ENCODE peak calls at places on chromosomes 11 and 22, in nine cellular contexts. A, D, O, H, G, U, S, M and B are unnamed samples.

GRCh38 chr11:8259316-8259995 is 4.2 kb downstream of the LMO1 start:
- DNase-seq in H (no peak), M (no peak), A (no peak), S (no peak), O (no peak), U (no peak), D (no peak), G (no peak), B (peak; percentile 19)

GRCh38 chr11:119501777-119502405 is 78.9 kb upstream of the THY1 start:
- DNase-seq in A (no peak), U (no peak), H (no peak), S (no peak), M (no peak), G (no peak), O (no peak), D (no peak), B (no peak)

GRCh38 chr11:10490398-10491232 is 35.6 kb downstream of the AMPD3 start:
- DNase-seq in D (no peak), A (no peak), S (no peak), M (peak; percentile 90), H (peak; percentile 98), G (no peak), U (no peak), O (no peak), B (peak; percentile 68)

GRCh38 chr11:116219171-116219635 is 553.6 kb downstream of the BUD13 start:
- DNase-seq in G (peak; percentile 43), D (no peak), H (no peak), S (no peak), U (no peak), M (no peak), A (no peak), O (peak; percentile 63), B (no peak)

GRCh38 chr11:64859542-64860414 is 15.3 kb upstream of the CDC42BPG start:
- DNase-seq in H (no peak), M (no peak), U (no peak), O (no peak), G (no peak), S (peak; percentile 42), A (no peak), D (peak; percentile 44), B (no peak)

GRCh38 chr22:37185646-37186227 is 2.3 kb downstream of the C1QTNF6 start:
- DNase-seq in D (no peak), U (no peak), G (no peak), H (no peak), O (no peak), A (no peak), M (no peak), S (no peak), B (no peak)

GRCh38 chr11:74634537-74634936 is 42.2 kb downstream of the POLD3 start:
- DNase-seq in A (no peak), G (no peak), M (peak; percentile 52), H (no peak), U (no peak), D (no peak), O (peak; percentile 9), S (no peak), B (no peak)

GRCh38 chr11:57735655-57736298 is 5.5 kb upstream of the SELENOH start:
- DNase-seq in U (no peak), M (no peak), D (no peak), G (no peak), O (no peak), S (no peak), A (no peak), H (no peak), B (no peak)

GRCh38 chr11:1283091-1283511 is 26.3 kb downstream of the TOLLIP start:
- DNase-seq in D (no peak), M (no peak), S (no peak), G (no peak), U (no peak), H (no peak), O (no peak), A (no peak), B (no peak)

GRCh38 chr11:94583885-94584500 is 16.8 kb downstream of the PIWIL4 start:
- DNase-seq in G (no peak), S (no peak), A (no peak), H (no peak), O (no peak), D (no peak), M (peak; percentile 6), U (no peak), B (no peak)

GRCh38 chr11:17991799-17992433 is 20.9 kb downstream of the SERGEF start:
- DNase-seq in D (no peak), S (no peak), G (peak; percentile 10), A (no peak), H (no peak), U (peak; percentile 53), O (peak; percentile 64), M (peak; percentile 73), B (peak; percentile 34)

GRCh38 chr11:61917357-61918109 is at the start of gene RAB3IL1:
- DNase-seq in M (peak; percentile 68), S (no peak), A (no peak), U (peak; percentile 52), D (no peak), O (no peak), G (no peak), H (no peak), B (peak; percentile 56)

GRCh38 chr22:21961886-21962654 is 9.4 kb upstream of the PPM1F start:
- DNase-seq in M (peak; percentile 20), D (no peak), S (no peak), G (no peak), A (no peak), U (no peak), H (peak; percentile 29), O (no peak), B (peak; percentile 69)

GRCh38 chr11:6404341-6405038 is 14.2 kb downstream of the SMPD1 start:
- DNase-seq in D (no peak), A (no peak), M (no peak), O (no peak), U (no peak), H (no peak), G (no peak), S (no peak), B (no peak)

GRCh38 chr11:95134491-95134890 is 44.8 kb downstream of the ENDOD1 start:
- DNase-seq in M (peak; percentile 41), A (no peak), U (no peak), O (peak; percentile 86), D (no peak), S (no peak), H (peak; percentile 58), G (no peak), B (no peak)

GRCh38 chr11:31863170-31863929 is 52.2 kb upstream of the PAX6 start:
- DNase-seq in U (no peak), H (no peak), M (no peak), A (no peak), G (no peak), S (no peak), D (no peak), O (no peak), B (no peak)

GRCh38 chr11:1292018-1292643 is 17.3 kb downstream of the TOLLIP start:
- DNase-seq in U (no peak), M (no peak), A (no peak), G (no peak), O (no peak), S (no peak), D (no peak), H (no peak), B (no peak)

GRCh38 chr11:118171274-118172062 is 5.0 kb downstream of the SCN2B start:
- DNase-seq in A (peak; percentile 49), G (peak; percentile 63), H (no peak), O (peak; percentile 87), U (peak; percentile 82), M (peak; percentile 63), S (peak; percentile 43), D (peak; percentile 59), B (peak; percentile 78)

GRCh38 chr22:36010913-36011312 is 17.7 kb downstream of the RBFOX2 start:
- DNase-seq in S (no peak), G (no peak), D (no peak), A (no peak), M (peak; percentile 72), H (peak; percentile 78), U (no peak), O (no peak), B (no peak)

GRCh38 chr11:66569076-66569475 is 670 bp upstream of the CTSF start:
- DNase-seq in U (no peak), D (no peak), S (no peak), A (no peak), H (no peak), O (no peak), G (no peak), M (no peak), B (no peak)